ENCODE peak calls at places on chromosome 19, in five cellular contexts. Z, G, A, T and I are unnamed samples.

GRCh38 chr19:18851673-18852325 is 20.0 kb downstream of the UPF1 start:
- DNase-seq in Z (no peak), G (no peak), A (no peak), T (no peak), I (no peak)

GRCh38 chr19:18190278-18190677 is 2.7 kb upstream of the MPV17L2 start:
- DNase-seq in Z (no peak), G (no peak), A (no peak), T (no peak), I (no peak)

GRCh38 chr19:56120371-56121179 is 520 bp downstream of the ZNF787 start:
- DNase-seq in Z (peak; percentile 61), G (peak; percentile 75), A (peak; percentile 90), T (peak; percentile 86), I (peak; percentile 94)

GRCh38 chr19:51093066-51093465 is 10.4 kb upstream of the KLK14 start:
- DNase-seq in Z (no peak), G (peak; percentile 19), A (no peak), T (peak; percentile 11), I (no peak)

GRCh38 chr19:3338541-3339181 is 27.7 kb upstream of the NFIC start:
- DNase-seq in Z (no peak), G (no peak), A (peak; percentile 67), T (no peak), I (peak; percentile 86)

GRCh38 chr19:6753178-6754031 is 13.8 kb downstream of the SH2D3A start:
- DNase-seq in Z (peak; percentile 84), G (no peak), A (peak; percentile 83), T (peak; percentile 89), I (peak; percentile 95)

GRCh38 chr19:6674868-6675305 is 4.9 kb upstream of the TNFSF14 start:
- DNase-seq in Z (peak; percentile 28), G (peak; percentile 79), A (peak; percentile 84), T (no peak), I (peak; percentile 68)

GRCh38 chr19:33383722-33384292 is 10.3 kb downstream of the CEBPG start:
- DNase-seq in Z (no peak), G (no peak), A (no peak), T (no peak), I (no peak)

GRCh38 chr19:3532154-3533019 is 6.6 kb upstream of the TEKTIP1 start:
- DNase-seq in Z (no peak), G (no peak), A (no peak), T (no peak), I (no peak)

GRCh38 chr19:51394045-51394836 is 3.9 kb upstream of the C19orf84 start:
- DNase-seq in Z (peak; percentile 95), G (peak; percentile 99), A (peak; percentile 96), T (peak; percentile 99), I (peak; percentile 95)

GRCh38 chr19:7637374-7638256 is 705 bp downstream of the STXBP2 start:
- DNase-seq in Z (no peak), G (no peak), A (peak; percentile 73), T (no peak), I (peak; percentile 67)

GRCh38 chr19:35903550-35904179 is 1.3 kb downstream of the HCST start:
- DNase-seq in Z (peak; percentile 56), G (peak; percentile 56), A (peak; percentile 93), T (peak; percentile 52), I (peak; percentile 82)

GRCh38 chr19:34676697-34677385 is at the start of gene SCGB2B2:
- DNase-seq in Z (no peak), G (peak; percentile 56), A (no peak), T (no peak), I (peak; percentile 64)

GRCh38 chr19:30064776-30065494 is 122.9 kb downstream of the URI1 start:
- DNase-seq in Z (no peak), G (no peak), A (no peak), T (no peak), I (no peak)

GRCh38 chr19:50728084-50728737 is 5.0 kb downstream of the CLEC11A start:
- DNase-seq in Z (peak; percentile 86), G (no peak), A (peak; percentile 85), T (peak; percentile 20), I (peak; percentile 40)

GRCh38 chr19:3157096-3157845 is 21.3 kb upstream of the S1PR4 start:
- DNase-seq in Z (no peak), G (no peak), A (peak; percentile 38), T (no peak), I (no peak)

GRCh38 chr19:58408152-58409009 is at the start of gene ZNF584:
- DNase-seq in Z (peak; percentile 93), G (peak; percentile 76), A (peak; percentile 97), T (peak; percentile 89), I (peak; percentile 95)

GRCh38 chr19:9786342-9786741 is 17.8 kb upstream of the ZNF846 start:
- DNase-seq in Z (no peak), G (no peak), A (peak; percentile 56), T (no peak), I (no peak)

GRCh38 chr19:40549007-40549708 is 27.5 kb upstream of the SHKBP1 start:
- DNase-seq in Z (peak; percentile 52), G (no peak), A (no peak), T (peak; percentile 49), I (peak; percentile 75)

GRCh38 chr19:58009666-58010301 is 7.2 kb upstream of the ZNF606 start:
- DNase-seq in Z (peak; percentile 83), G (no peak), A (peak; percentile 71), T (no peak), I (peak; percentile 80)

GRCh38 chr19:42251572-42251990 is 3.3 kb downstream of the ERF start:
- DNase-seq in Z (peak; percentile 34), G (no peak), A (no peak), T (no peak), I (no peak)

GRCh38 chr19:53365899-53366493 is 491 bp downstream of the ZNF525 start:
- DNase-seq in Z (no peak), G (peak; percentile 46), A (no peak), T (peak; percentile 24), I (peak; percentile 66)

GRCh38 chr19:41219924-41220567 is 1.0 kb downstream of the AXL start:
- DNase-seq in Z (peak; percentile 62), G (no peak), A (peak; percentile 79), T (no peak), I (no peak)

GRCh38 chr19:41697198-41697855 is 9.3 kb upstream of the CEACAM7 start:
- DNase-seq in Z (no peak), G (no peak), A (no peak), T (no peak), I (no peak)

GRCh38 chr19:3555653-3556422 is 1.5 kb downstream of the MFSD12 start:
- DNase-seq in Z (no peak), G (no peak), A (no peak), T (no peak), I (peak; percentile 54)

GRCh38 chr19:2478324-2478755 is 2.4 kb downstream of the GADD45B start:
- DNase-seq in Z (peak; percentile 71), G (peak; percentile 79), A (peak; percentile 83), T (no peak), I (peak; percentile 78)

GRCh38 chr19:50959731-50960500 is 7.1 kb upstream of the KLK5 start:
- DNase-seq in Z (no peak), G (no peak), A (no peak), T (no peak), I (no peak)

GRCh38 chr19:34962281-34962944 is 1.6 kb downstream of the ZNF792 start:
- DNase-seq in Z (peak; percentile 32), G (no peak), A (no peak), T (peak; percentile 86), I (peak; percentile 25)

DNA sequence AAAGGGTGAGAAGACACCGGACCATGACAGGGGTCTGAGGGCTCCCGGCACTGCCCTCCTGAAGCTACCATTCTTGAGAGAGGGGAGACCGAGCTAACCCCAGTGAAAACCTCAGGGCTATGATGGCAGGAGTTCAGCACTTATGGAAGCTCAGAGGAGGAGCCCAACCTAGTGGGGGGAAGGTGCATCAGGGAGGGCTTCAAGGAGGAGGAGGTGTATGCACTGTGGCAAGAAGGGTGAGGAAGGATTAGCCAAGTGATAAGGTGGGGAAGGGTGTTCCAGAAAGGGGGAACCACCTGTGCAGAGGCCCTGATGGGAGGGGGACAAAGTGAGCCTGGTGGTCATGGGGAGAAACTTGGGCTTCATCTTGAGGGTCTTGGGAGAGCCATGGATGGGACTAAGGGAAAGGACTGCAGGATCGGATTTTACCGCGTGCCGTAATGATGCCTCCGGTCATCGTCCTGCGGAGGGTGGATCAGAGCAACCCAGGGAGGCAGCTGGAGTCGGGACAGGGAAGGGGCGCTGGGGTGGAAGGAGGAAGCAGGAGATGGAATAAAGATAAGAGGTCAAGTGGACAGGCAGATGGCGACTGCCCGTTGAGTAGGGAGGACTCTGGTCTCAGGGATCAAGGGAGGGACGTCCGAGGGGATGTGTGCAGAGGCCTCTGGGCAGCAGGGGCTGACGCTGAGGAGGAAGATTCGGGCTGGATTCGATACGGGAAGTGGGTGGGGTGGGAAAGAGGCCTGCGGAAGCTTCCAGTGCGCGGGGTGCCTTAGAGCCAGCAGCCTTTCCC is 13.3 kb upstream of the PSMD8 start:
- DNase-seq in Z (no peak), G (no peak), A (no peak), T (no peak), I (no peak)
- H3K4me3 ChIP-seq in Z (peak overlapping the region; percentile 36), G (peak overlapping the region; percentile 74), A (no peak overlapping the region), T (peak overlapping the region; percentile 62), I (no peak overlapping the region)

GRCh38 chr19:5214371-5214770 is 126.2 kb downstream of the PTPRS start:
- DNase-seq in Z (no peak), G (no peak), A (no peak), T (no peak), I (no peak)
- H3K36me3 ChIP-seq in Z (no peaks in the 10 kb centered on the region), G (no peaks in the 10 kb centered on the region), A (peaks cover 4% of the 10 kb centered on the region), T (peaks cover 73% of the 10 kb centered on the region), I (no peaks in the 10 kb centered on the region)

GRCh38 chr19:43412441-43412840 is 2.2 kb upstream of the TEX101 start:
- DNase-seq in Z (no peak), G (peak; percentile 72), A (no peak), T (no peak), I (no peak)
- H3K4me3 ChIP-seq in Z (no peak overlapping the region), G (no peak overlapping the region), A (no peak overlapping the region), T (no peak overlapping the region), I (no peak overlapping the region)

GRCh38 chr19:1324792-1325567 is 39.3 kb downstream of the EFNA2 start:
- DNase-seq in Z (peak; percentile 31), G (peak; percentile 39), A (peak; percentile 78), T (peak; percentile 82), I (peak; percentile 62)
- H3K36me3 ChIP-seq in Z (no peaks in the 10 kb centered on the region), G (no peaks in the 10 kb centered on the region), A (no peaks in the 10 kb centered on the region), T (no peaks in the 10 kb centered on the region), I (no peaks in the 10 kb centered on the region)

DNA sequence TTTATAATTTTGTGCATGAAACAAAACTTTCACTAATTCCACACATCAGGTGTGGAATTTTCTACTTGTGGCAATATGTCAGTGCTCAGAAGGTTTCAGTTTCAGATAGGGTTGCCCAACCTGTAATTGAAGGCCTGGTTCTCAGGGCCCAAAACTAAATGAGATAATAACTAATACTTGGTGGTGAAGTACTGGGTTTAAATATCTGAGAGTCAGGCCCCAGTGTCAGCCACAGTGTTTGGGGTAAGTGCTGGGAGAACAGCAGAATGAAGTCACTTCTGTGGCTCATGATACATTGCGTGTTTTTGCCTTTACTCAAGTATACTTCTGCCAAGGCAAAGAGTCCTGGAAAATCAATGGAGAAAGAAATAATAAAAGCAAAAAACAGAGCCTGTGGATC is 5.6 kb downstream of the SAFB start:
- DNase-seq in Z (no peak), G (no peak), A (no peak), T (no peak), I (no peak)
- H3K4me3 ChIP-seq in Z (no peak overlapping the region), G (no peak overlapping the region), A (no peak overlapping the region), T (no peak overlapping the region), I (no peak overlapping the region)

GRCh38 chr19:16566702-16567101 is 5.5 kb downstream of the SLC35E1 start:
- DNase-seq in Z (no peak), G (no peak), A (no peak), T (no peak), I (no peak)
- H3K36me3 ChIP-seq in Z (no peaks in the 10 kb centered on the region), G (peaks cover 24% of the 10 kb centered on the region), A (peaks cover 3% of the 10 kb centered on the region), T (peaks cover 55% of the 10 kb centered on the region), I (no peaks in the 10 kb centered on the region)